ENCODE peak calls at places on chromosome 5, in six cellular contexts. One of them, this sample, is unnamed.
A peak's percentile ranks its signal among the peaks of the same experiment; 100 is the strongest.

GRCh38 chr5:157516016-157516415 is 56.0 kb downstream of the NIPAL4 start:
- DNase-seq in H9: no peak
- DNase-seq in mesendoderm: no peak
- DNase-seq in neuronal stem cell: no peak
- DNase-seq in mesenchymal stem cell: peak; percentile 91
- DNase-seq in IMR-90: peak; percentile 94
- DNase-seq in this sample: no peak

GRCh38 chr5:124979174-124979573 is 232.7 kb upstream of the ZNF608 start:
- DNase-seq in H9: peak; percentile 54
- DNase-seq in neuronal stem cell: no peak
- DNase-seq in mesenchymal stem cell: peak; percentile 65
- DNase-seq in IMR-90: peak; percentile 24
- DNase-seq in mesendoderm: peak; percentile 87
- DNase-seq in this sample: no peak

GRCh38 chr5:154520861-154521453 is 42.9 kb upstream of the HAND1 start:
- DNase-seq in neuronal stem cell: peak; percentile 66
- DNase-seq in mesenchymal stem cell: peak; percentile 25
- DNase-seq in H9: peak; percentile 94
- DNase-seq in mesendoderm: peak; percentile 98
- DNase-seq in IMR-90: no peak
- DNase-seq in this sample: peak; percentile 93

GRCh38 chr5:16983022-16983639 is 47.0 kb upstream of the MYO10 start:
- DNase-seq in mesenchymal stem cell: peak; percentile 55
- DNase-seq in IMR-90: no peak
- DNase-seq in neuronal stem cell: no peak
- DNase-seq in H9: no peak
- DNase-seq in mesendoderm: no peak
- DNase-seq in this sample: no peak

GRCh38 chr5:58938568-58939424 is 355.9 kb downstream of the RAB3C start:
- DNase-seq in neuronal stem cell: no peak
- DNase-seq in mesendoderm: no peak
- DNase-seq in H9: no peak
- DNase-seq in mesenchymal stem cell: no peak
- DNase-seq in IMR-90: no peak
- DNase-seq in this sample: no peak

GRCh38 chr5:16776611-16777251 is 159.4 kb downstream of the MYO10 start:
- DNase-seq in mesenchymal stem cell: no peak
- DNase-seq in mesendoderm: peak; percentile 72
- DNase-seq in neuronal stem cell: no peak
- DNase-seq in H9: peak; percentile 69
- DNase-seq in IMR-90: no peak
- DNase-seq in this sample: no peak

GRCh38 chr5:74127377-74128338 is 501.7 kb downstream of the ARHGEF28 start:
- DNase-seq in mesenchymal stem cell: no peak
- DNase-seq in mesendoderm: peak; percentile 67
- DNase-seq in neuronal stem cell: no peak
- DNase-seq in H9: no peak
- DNase-seq in IMR-90: peak; percentile 33
- DNase-seq in this sample: no peak

GRCh38 chr5:149799119-149799623 is 69.1 kb downstream of the PPARGC1B start:
- DNase-seq in mesendoderm: no peak
- DNase-seq in mesenchymal stem cell: peak; percentile 92
- DNase-seq in neuronal stem cell: no peak
- DNase-seq in H9: no peak
- DNase-seq in IMR-90: peak; percentile 90
- DNase-seq in this sample: no peak

GRCh38 chr5:176183321-176184074 is 54.7 kb upstream of the SIMC1 start:
- DNase-seq in IMR-90: no peak
- DNase-seq in neuronal stem cell: no peak
- DNase-seq in mesendoderm: peak; percentile 86
- DNase-seq in H9: no peak
- DNase-seq in mesenchymal stem cell: no peak
- DNase-seq in this sample: no peak

GRCh38 chr5:123636006-123636405 is 124.0 kb downstream of the CSNK1G3 start:
- DNase-seq in H9: no peak
- DNase-seq in IMR-90: no peak
- DNase-seq in mesendoderm: no peak
- DNase-seq in neuronal stem cell: no peak
- DNase-seq in mesenchymal stem cell: no peak
- DNase-seq in this sample: no peak

GRCh38 chr5:14901462-14902051 is 30.0 kb upstream of the ANKH start:
- DNase-seq in neuronal stem cell: no peak
- DNase-seq in mesenchymal stem cell: peak; percentile 57
- DNase-seq in H9: no peak
- DNase-seq in IMR-90: peak; percentile 83
- DNase-seq in mesendoderm: peak; percentile 78
- DNase-seq in this sample: no peak

GRCh38 chr5:153982206-153982605 is 56.5 kb downstream of the FAM114A2 start:
- DNase-seq in H9: no peak
- DNase-seq in neuronal stem cell: no peak
- DNase-seq in mesendoderm: no peak
- DNase-seq in IMR-90: no peak
- DNase-seq in mesenchymal stem cell: no peak
- DNase-seq in this sample: no peak

GRCh38 chr5:68441309-68441708 is 225.8 kb downstream of the PIK3R1 start:
- DNase-seq in mesendoderm: no peak
- DNase-seq in mesenchymal stem cell: no peak
- DNase-seq in neuronal stem cell: no peak
- DNase-seq in IMR-90: no peak
- DNase-seq in H9: no peak
- DNase-seq in this sample: no peak

GRCh38 chr5:119860463-119860862 is 231.1 kb downstream of the FAM170A start:
- DNase-seq in neuronal stem cell: no peak
- DNase-seq in IMR-90: no peak
- DNase-seq in H9: no peak
- DNase-seq in mesendoderm: no peak
- DNase-seq in mesenchymal stem cell: no peak
- DNase-seq in this sample: no peak

GRCh38 chr5:35136386-35136785 is 88.6 kb upstream of the AGXT2 start:
- DNase-seq in neuronal stem cell: no peak
- DNase-seq in mesenchymal stem cell: peak; percentile 89
- DNase-seq in mesendoderm: peak; percentile 13
- DNase-seq in IMR-90: peak; percentile 95
- DNase-seq in H9: no peak
- DNase-seq in this sample: no peak

GRCh38 chr5:143316844-143317631 is 86.4 kb downstream of the NR3C1 start:
- DNase-seq in IMR-90: no peak
- DNase-seq in neuronal stem cell: no peak
- DNase-seq in H9: no peak
- DNase-seq in mesendoderm: no peak
- DNase-seq in mesenchymal stem cell: no peak
- DNase-seq in this sample: no peak

GRCh38 chr5:134738133-134738962 is at the start of gene CAMLG:
- DNase-seq in neuronal stem cell: peak; percentile 96
- DNase-seq in mesendoderm: peak; percentile 99
- DNase-seq in IMR-90: peak; percentile 97
- DNase-seq in mesenchymal stem cell: peak; percentile 99
- DNase-seq in H9: peak; percentile 99
- DNase-seq in this sample: peak; percentile 96
- H3K18ac ChIP-seq in neuronal stem cell: peak within 1 kb of the TSS; percentile 92
- H3K18ac ChIP-seq in mesendoderm: peak within 1 kb of the TSS; percentile 55
- H3K18ac ChIP-seq in IMR-90: peak within 1 kb of the TSS; percentile 34
- H3K18ac ChIP-seq in mesenchymal stem cell: peak within 1 kb of the TSS; percentile 72
- H3K18ac ChIP-seq in H9: peak within 1 kb of the TSS; percentile 98
- H3K18ac ChIP-seq in this sample: peak within 1 kb of the TSS; percentile 93

DNA sequence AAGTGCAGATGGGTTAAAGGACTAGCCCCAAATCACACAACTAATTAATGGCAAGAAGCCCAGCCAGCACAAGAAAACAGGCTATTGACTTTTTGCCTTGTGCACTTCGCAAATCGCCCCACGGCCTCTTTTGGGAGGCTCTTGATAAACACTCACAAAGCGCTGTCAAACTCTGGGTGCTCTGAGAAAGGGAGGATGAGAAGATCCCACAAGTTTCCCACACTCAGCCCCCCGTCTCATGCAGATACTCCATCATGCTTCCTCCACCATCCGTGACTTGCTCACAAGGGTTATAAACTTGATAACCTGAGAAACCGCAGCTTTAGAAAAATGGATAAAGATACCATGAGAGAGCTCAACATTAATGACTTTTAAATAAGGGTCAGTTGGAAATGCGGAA is 219.7 kb downstream of the EBF1 start:
- DNase-seq in H9: no peak
- DNase-seq in IMR-90: no peak
- DNase-seq in mesendoderm: no peak
- DNase-seq in mesenchymal stem cell: no peak
- DNase-seq in neuronal stem cell: no peak
- DNase-seq in this sample: no peak
- H3K4me2 ChIP-seq in H9: no peak overlapping the region
- H3K4me2 ChIP-seq in IMR-90: no peak overlapping the region
- H3K4me2 ChIP-seq in mesendoderm: no peak overlapping the region
- H3K4me2 ChIP-seq in mesenchymal stem cell: no peak overlapping the region
- H3K4me2 ChIP-seq in neuronal stem cell: no peak overlapping the region
- H3K4me2 ChIP-seq in this sample: no peak overlapping the region

GRCh38 chr5:132438931-132439330 is 51.6 kb downstream of the IRF1 start:
- DNase-seq in mesendoderm: no peak
- DNase-seq in neuronal stem cell: no peak
- DNase-seq in H9: no peak
- DNase-seq in mesenchymal stem cell: peak; percentile 18
- DNase-seq in IMR-90: no peak
- DNase-seq in this sample: no peak
- H3K18ac ChIP-seq in mesendoderm: no peak overlapping the region
- H3K18ac ChIP-seq in neuronal stem cell: no peak overlapping the region
- H3K18ac ChIP-seq in H9: no peak overlapping the region
- H3K18ac ChIP-seq in mesenchymal stem cell: peak overlapping the region; percentile 38
- H3K18ac ChIP-seq in IMR-90: peak overlapping the region; percentile 70
- H3K18ac ChIP-seq in this sample: no peak overlapping the region

GRCh38 chr5:174100490-174100889 is 55.0 kb downstream of the NSG2 start:
- DNase-seq in mesenchymal stem cell: no peak
- DNase-seq in neuronal stem cell: no peak
- DNase-seq in H9: no peak
- DNase-seq in IMR-90: no peak
- DNase-seq in mesendoderm: peak; percentile 6
- DNase-seq in this sample: no peak
- H3K4me2 ChIP-seq in mesenchymal stem cell: no peak overlapping the region
- H3K4me2 ChIP-seq in neuronal stem cell: no peak overlapping the region
- H3K4me2 ChIP-seq in H9: no peak overlapping the region
- H3K4me2 ChIP-seq in IMR-90: no peak overlapping the region
- H3K4me2 ChIP-seq in mesendoderm: no peak overlapping the region
- H3K4me2 ChIP-seq in this sample: no peak overlapping the region

DNA sequence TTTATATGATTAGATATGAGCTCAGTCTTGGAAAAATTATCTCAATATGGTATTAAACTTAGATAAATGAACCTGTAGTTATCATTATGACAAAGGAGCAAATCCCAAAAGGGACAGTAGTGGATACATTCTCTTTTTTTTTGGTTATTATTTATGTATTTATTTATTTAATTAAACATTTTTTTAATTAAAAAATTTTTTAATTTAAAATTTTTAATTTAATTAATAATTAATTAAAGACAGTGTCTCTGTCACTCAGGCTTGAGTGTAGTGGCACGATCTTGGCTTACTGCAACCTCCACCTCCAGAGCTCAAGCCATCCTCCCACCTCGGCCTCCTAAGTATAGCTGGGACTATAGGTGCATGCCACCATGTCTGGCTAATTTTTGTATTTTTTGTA is 15.6 kb downstream of the ANKHD1 start:
- DNase-seq in neuronal stem cell: no peak
- DNase-seq in mesendoderm: no peak
- DNase-seq in IMR-90: no peak
- DNase-seq in H9: no peak
- DNase-seq in mesenchymal stem cell: no peak
- DNase-seq in this sample: no peak
- H3K18ac ChIP-seq in neuronal stem cell: no peak overlapping the region
- H3K18ac ChIP-seq in mesendoderm: no peak overlapping the region
- H3K18ac ChIP-seq in IMR-90: no peak overlapping the region
- H3K18ac ChIP-seq in H9: no peak overlapping the region
- H3K18ac ChIP-seq in mesenchymal stem cell: no peak overlapping the region
- H3K18ac ChIP-seq in this sample: no peak overlapping the region

GRCh38 chr5:62375627-62376026 is 28.1 kb downstream of the DIMT1 start:
- DNase-seq in mesendoderm: no peak
- DNase-seq in mesenchymal stem cell: no peak
- DNase-seq in neuronal stem cell: no peak
- DNase-seq in IMR-90: no peak
- DNase-seq in H9: no peak
- DNase-seq in this sample: no peak
- H3K4me2 ChIP-seq in mesendoderm: no peak overlapping the region
- H3K4me2 ChIP-seq in mesenchymal stem cell: no peak overlapping the region
- H3K4me2 ChIP-seq in neuronal stem cell: no peak overlapping the region
- H3K4me2 ChIP-seq in IMR-90: no peak overlapping the region
- H3K4me2 ChIP-seq in H9: no peak overlapping the region
- H3K4me2 ChIP-seq in this sample: no peak overlapping the region

DNA sequence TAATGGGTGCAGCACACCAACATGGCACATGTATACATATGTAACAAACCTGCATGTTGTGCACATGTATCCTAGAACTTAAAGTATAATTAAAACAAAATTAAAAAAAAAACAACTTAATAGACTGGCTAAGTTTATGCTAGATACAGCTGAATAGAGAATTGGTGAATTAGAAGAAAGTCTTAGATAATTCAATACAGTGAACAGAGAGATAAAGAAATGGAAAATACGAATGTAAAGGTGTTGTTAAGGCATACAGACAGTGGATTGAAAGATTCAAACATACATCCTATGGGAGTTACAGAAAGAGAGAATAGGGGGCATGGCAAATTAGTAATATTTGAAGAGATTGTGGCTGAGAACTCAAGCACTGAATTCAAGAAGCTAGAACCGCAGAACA is 75.4 kb downstream of the RASGRF2 start:
- DNase-seq in H9: no peak
- DNase-seq in mesenchymal stem cell: no peak
- DNase-seq in neuronal stem cell: no peak
- DNase-seq in mesendoderm: no peak
- DNase-seq in IMR-90: no peak
- DNase-seq in this sample: no peak
- H3K18ac ChIP-seq in H9: no peak overlapping the region
- H3K18ac ChIP-seq in mesenchymal stem cell: no peak overlapping the region
- H3K18ac ChIP-seq in neuronal stem cell: no peak overlapping the region
- H3K18ac ChIP-seq in mesendoderm: no peak overlapping the region
- H3K18ac ChIP-seq in IMR-90: no peak overlapping the region
- H3K18ac ChIP-seq in this sample: no peak overlapping the region